ENCODE peak calls at places on chromosomes 4 and X, in eight cellular contexts. Z, S, M, D, E, K, N and X are unnamed samples.

GRCh38 chr4:121182296-121182695 is 18.2 kb upstream of the TNIP3 start:
- DNase-seq in Z (no peak), S (no peak), M (no peak), D (no peak), E (no peak), K (no peak), N (no peak), X (no peak)

GRCh38 chr4:171067422-171067821 is 745.8 kb upstream of the GALNTL6 start:
- DNase-seq in Z (no peak), S (no peak), M (no peak), D (no peak), E (no peak), K (no peak), N (no peak), X (no peak)

GRCh38 chr4:128338634-128339355 is 51.2 kb upstream of the PGRMC2 start:
- DNase-seq in Z (no peak), S (no peak), M (no peak), D (no peak), E (no peak), K (no peak), N (no peak), X (no peak)

GRCh38 chr4:161841759-161842158 is 322.0 kb downstream of the FSTL5 start:
- DNase-seq in Z (no peak), S (no peak), M (no peak), D (no peak), E (no peak), K (no peak), N (no peak), X (no peak)

GRCh38 chr4:148515248-148515647 is 73.0 kb upstream of the NR3C2 start:
- DNase-seq in Z (no peak), S (no peak), M (no peak), D (no peak), E (no peak), K (no peak), N (no peak), X (no peak)

GRCh38 chrX:120207009-120207610 is 43.5 kb upstream of the ZBTB33 start:
- DNase-seq in Z (no peak), S (no peak), M (no peak), D (no peak), E (no peak), K (no peak), N (no peak), X (no peak)

GRCh38 chr4:25926473-25926872 is 12.5 kb downstream of the SMIM20 start:
- DNase-seq in Z (no peak), S (no peak), M (no peak), D (no peak), E (no peak), K (no peak), N (no peak), X (no peak)

GRCh38 chr4:102500371-102501175 is 586 bp upstream of the NFKB1 start:
- DNase-seq in Z (peak), S (peak), M (peak), D (no peak), E (peak), K (peak), N (peak), X (peak)

GRCh38 chr4:146545102-146545501 is 23.4 kb upstream of the SLC10A7 start:
- DNase-seq in Z (no peak), S (no peak), M (no peak), D (no peak), E (peak), K (no peak), N (no peak), X (no peak)

GRCh38 chr4:174763454-174764104 is 65.5 kb downstream of the GLRA3 start:
- DNase-seq in Z (no peak), S (no peak), M (no peak), D (no peak), E (no peak), K (no peak), N (no peak), X (no peak)

GRCh38 chrX:49157194-49157593 is 5.4 kb upstream of the MAGIX start:
- DNase-seq in Z (no peak), S (no peak), M (no peak), D (no peak), E (no peak), K (no peak), N (no peak), X (no peak)

GRCh38 chr4:145899886-145900466 is 38.6 kb downstream of the ZNF827 start:
- DNase-seq in Z (no peak), S (no peak), M (no peak), D (no peak), E (no peak), K (no peak), N (no peak), X (no peak)

GRCh38 chr4:88828846-88829245 is 131.2 kb upstream of the NAP1L5 start:
- DNase-seq in Z (no peak), S (no peak), M (no peak), D (no peak), E (no peak), K (no peak), N (no peak), X (no peak)

GRCh38 chr4:16120720-16121119 is 36.9 kb upstream of the PROM1 start:
- DNase-seq in Z (no peak), S (no peak), M (no peak), D (no peak), E (no peak), K (no peak), N (no peak), X (no peak)

GRCh38 chrX:38175140-38175539 is 45.5 kb downstream of the SRPX start:
- DNase-seq in Z (no peak), S (no peak), M (no peak), D (no peak), E (peak), K (no peak), N (no peak), X (no peak)

GRCh38 chr4:52019941-52020657 is at the start of gene LRRC66:
- DNase-seq in Z (no peak), S (no peak), M (no peak), D (no peak), E (no peak), K (no peak), N (no peak), X (no peak)

GRCh38 chrX:41026326-41027136 is 58.7 kb upstream of the USP9X start:
- DNase-seq in Z (no peak), S (no peak), M (no peak), D (no peak), E (no peak), K (no peak), N (no peak), X (no peak)

GRCh38 chr4:174198396-174199179 is 84.9 kb downstream of the FBXO8 start:
- DNase-seq in Z (no peak), S (no peak), M (no peak), D (no peak), E (no peak), K (no peak), N (no peak), X (no peak)

GRCh38 chr4:104063341-104063740 is 343.6 kb upstream of the TACR3 start:
- DNase-seq in Z (no peak), S (no peak), M (no peak), D (no peak), E (no peak), K (no peak), N (no peak), X (no peak)

GRCh38 chrX:4265036-4265435 is 551.6 kb upstream of the PRKX start:
- DNase-seq in Z (no peak), S (no peak), M (no peak), D (no peak), E (no peak), K (no peak), N (no peak), X (no peak)

GRCh38 chrX:4263005-4263404 is 549.6 kb upstream of the PRKX start:
- DNase-seq in Z (no peak), S (no peak), M (no peak), D (no peak), E (no peak), K (no peak), N (no peak), X (no peak)

GRCh38 chrX:4268676-4269075 is 555.2 kb upstream of the PRKX start:
- DNase-seq in Z (no peak), S (no peak), M (no peak), D (no peak), E (no peak), K (no peak), N (no peak), X (no peak)
- TF ChIP-seq CTCF in Z (no peak), S (no peak), M (no peak), D (no peak), E (no peak), K (no peak), N (no peak), X (no peak)

DNA sequence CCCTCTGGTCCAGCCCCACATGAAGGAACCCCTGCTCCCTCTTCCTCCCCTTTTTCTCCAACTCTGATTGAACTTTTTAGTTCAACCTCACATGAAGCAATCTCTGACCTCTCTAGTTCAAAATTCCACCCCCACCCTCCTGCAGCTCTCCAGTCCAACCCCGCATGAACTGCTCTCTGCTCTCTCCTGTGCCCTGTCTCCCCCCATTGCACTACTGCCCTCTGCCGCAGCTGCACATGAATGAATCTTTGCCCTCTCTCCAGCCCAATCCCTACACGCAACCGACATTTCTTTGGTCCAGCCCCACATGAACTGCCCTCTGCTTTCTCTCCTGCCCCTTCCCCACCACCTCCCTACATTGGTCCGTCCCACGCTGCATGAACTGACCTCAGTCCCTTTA is 6.9 kb downstream of the CETN2 start:
- DNase-seq in Z (no peak), S (no peak), M (no peak), D (no peak), E (no peak), K (no peak), N (no peak), X (no peak)
- H3K27ac ChIP-seq in Z (no peak), S (no peak), M (no peak), D (no peak), E (no peak), K (no peak), N (no peak), X (no peak)

GRCh38 chr4:48275247-48275646 is 5.6 kb upstream of the TEC start:
- DNase-seq in Z (no peak), S (no peak), M (no peak), D (no peak), E (no peak), K (no peak), N (no peak), X (no peak)
- TF ChIP-seq CTCF in Z (peak), S (peak), M (peak), D (peak), E (peak), K (peak), N (peak), X (no peak)

GRCh38 chrX:30388325-30388724 is 79.1 kb upstream of the NR0B1 start:
- DNase-seq in Z (no peak), S (no peak), M (no peak), D (no peak), E (no peak), K (no peak), N (no peak), X (no peak)
- H3K27ac ChIP-seq in Z (no peak), S (no peak), M (no peak), D (no peak), E (no peak), K (no peak), N (no peak), X (no peak)

GRCh38 chr4:129344058-129344457 is 248.1 kb downstream of the C4orf33 start:
- DNase-seq in Z (no peak), S (no peak), M (no peak), D (no peak), E (peak), K (no peak), N (no peak), X (no peak)
- TF ChIP-seq CTCF in Z (peak), S (peak), M (peak), D (peak), E (peak), K (no peak), N (peak), X (peak)

GRCh38 chrX:82721891-82722290 is 786.2 kb upstream of the POU3F4 start:
- DNase-seq in Z (no peak), S (no peak), M (no peak), D (no peak), E (no peak), K (no peak), N (no peak), X (no peak)
- H3K27ac ChIP-seq in Z (no peak), S (no peak), M (no peak), D (no peak), E (no peak), K (no peak), N (no peak), X (no peak)

GRCh38 chrX:15465896-15466651 is 27.1 kb downstream of the PIR start:
- DNase-seq in Z (no peak), S (no peak), M (no peak), D (no peak), E (no peak), K (no peak), N (no peak), X (no peak)

GRCh38 chrX:15465347-15465746 is 27.8 kb downstream of the PIR start:
- DNase-seq in Z (no peak), S (no peak), M (no peak), D (no peak), E (no peak), K (peak), N (no peak), X (no peak)

GRCh38 chrX:15469613-15470012 is 23.5 kb downstream of the PIR start:
- DNase-seq in Z (no peak), S (no peak), M (no peak), D (no peak), E (no peak), K (no peak), N (no peak), X (no peak)

GRCh38 chrX:15471016-15471415 is 22.1 kb downstream of the PIR start:
- DNase-seq in Z (peak), S (peak), M (peak), D (no peak), E (peak), K (peak), N (peak), X (peak)

DNA sequence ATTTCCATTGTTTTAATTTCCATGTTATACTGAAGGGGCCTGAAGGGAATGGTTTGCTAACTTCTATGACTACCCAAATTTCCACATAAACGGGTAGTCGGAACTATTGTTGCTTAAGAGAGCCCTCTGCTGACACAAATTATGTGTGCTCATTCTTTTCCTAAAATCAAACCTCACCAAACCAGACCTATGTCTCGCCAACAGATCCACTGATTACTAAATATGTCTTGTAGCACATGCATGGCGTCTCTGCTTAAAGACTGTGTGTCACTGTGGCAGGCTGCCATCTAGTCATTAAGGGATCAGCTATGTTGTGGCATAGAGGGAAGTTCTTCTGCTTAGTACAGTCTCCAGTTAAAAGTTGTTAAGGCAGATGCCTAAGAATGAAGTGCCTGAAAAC is 25.1 kb downstream of the PIR start:
- DNase-seq in Z (no peak), S (no peak), M (no peak), D (no peak), E (no peak), K (no peak), N (peak), X (no peak)
- TF ChIP-seq CTCF in Z (peak), S (peak), M (peak), D (peak), E (peak), K (peak), N (peak), X (peak)

GRCh38 chr4:142378179-142378578 is 467.9 kb downstream of the INPP4B start:
- DNase-seq in Z (no peak), S (no peak), M (no peak), D (no peak), E (no peak), K (no peak), N (no peak), X (no peak)
- H3K27ac ChIP-seq in Z (peak), S (no peak), M (peak), D (no peak), E (no peak), K (no peak), N (no peak), X (no peak)

GRCh38 chrX:43744284-43744683 is 88.2 kb downstream of the MAOA start:
- DNase-seq in Z (no peak), S (no peak), M (no peak), D (no peak), E (no peak), K (no peak), N (no peak), X (no peak)
- TF ChIP-seq CTCF in Z (no peak), S (no peak), M (no peak), D (no peak), E (no peak), K (no peak), N (no peak), X (no peak)